ENCODE peak calls at places on chromosome 5, in four cellular contexts. S is tibial nerve, Q is IMR-90, V is sigmoid colon. C is an unnamed sample.

GRCh38 chr5:26872337-26872736 is 166.0 kb downstream of the CDH9 start:
- DNase-seq in V (no peak), S (no peak), Q (no peak), C (no peak)

GRCh38 chr5:80368666-80369270 is 39.1 kb upstream of the ZFYVE16 start:
- DNase-seq in V (no peak), Q (no peak), S (no peak), C (no peak)

GRCh38 chr5:129460951-129461815 is 1.1 kb downstream of the ADAMTS19 start:
- DNase-seq in Q (no peak), V (peak), S (no peak), C (no peak)

GRCh38 chr5:39274388-39275085 is 55.2 kb upstream of the FYB1 start:
- DNase-seq in S (no peak), V (no peak), Q (no peak), C (no peak)

GRCh38 chr5:160183075-160183474 is 46.2 kb upstream of the FABP6 start:
- DNase-seq in Q (peak), S (no peak), V (no peak), C (no peak)

GRCh38 chr5:155001523-155001922 is 12.0 kb upstream of the KIF4B start:
- DNase-seq in Q (no peak), S (no peak), V (no peak), C (no peak)

GRCh38 chr5:173592050-173592669 is 24.3 kb downstream of the BOD1 start:
- DNase-seq in V (no peak), Q (no peak), S (no peak), C (no peak)

GRCh38 chr5:35979694-35980093 is 11.5 kb downstream of the UGT3A1 start:
- DNase-seq in V (no peak), S (no peak), Q (no peak), C (no peak)

GRCh38 chr5:65102826-65103673 is 334.3 kb downstream of the CWC27 start:
- DNase-seq in Q (peak), V (peak), S (peak), C (no peak)

GRCh38 chr5:159697536-159697935 is 218.7 kb upstream of the ADRA1B start:
- DNase-seq in V (no peak), S (no peak), Q (no peak), C (no peak)

GRCh38 chr5:153755913-153756500 is 265.5 kb downstream of the GRIA1 start:
- DNase-seq in S (no peak), Q (no peak), V (no peak), C (no peak)

GRCh38 chr5:32072054-32072453 is 102.1 kb downstream of the GOLPH3 start:
- DNase-seq in S (no peak), Q (no peak), V (no peak), C (no peak)

GRCh38 chr5:75734913-75735789 is 17.9 kb upstream of the POC5 start:
- DNase-seq in V (no peak), S (no peak), Q (peak), C (peak)

GRCh38 chr5:136025900-136026299 is 2.9 kb upstream of the TGFBI start:
- DNase-seq in Q (peak), V (peak), S (no peak), C (no peak)
- H3K27ac ChIP-seq in Q (peak), V (peak), S (no peak), C (no peak)

GRCh38 chr5:317086-317811 is 4.3 kb upstream of the AHRR start:
- DNase-seq in S (no peak), V (no peak), Q (peak), C (peak)

GRCh38 chr5:313806-314376 is 7.6 kb upstream of the AHRR start:
- DNase-seq in Q (no peak), S (no peak), V (no peak), C (no peak)

GRCh38 chr5:316210-317085 is 5.1 kb upstream of the AHRR start:
- DNase-seq in Q (no peak), S (no peak), V (no peak), C (no peak)

GRCh38 chr5:314676-315487 is 6.6 kb upstream of the AHRR start:
- DNase-seq in S (no peak), Q (no peak), V (no peak), C (no peak)

DNA sequence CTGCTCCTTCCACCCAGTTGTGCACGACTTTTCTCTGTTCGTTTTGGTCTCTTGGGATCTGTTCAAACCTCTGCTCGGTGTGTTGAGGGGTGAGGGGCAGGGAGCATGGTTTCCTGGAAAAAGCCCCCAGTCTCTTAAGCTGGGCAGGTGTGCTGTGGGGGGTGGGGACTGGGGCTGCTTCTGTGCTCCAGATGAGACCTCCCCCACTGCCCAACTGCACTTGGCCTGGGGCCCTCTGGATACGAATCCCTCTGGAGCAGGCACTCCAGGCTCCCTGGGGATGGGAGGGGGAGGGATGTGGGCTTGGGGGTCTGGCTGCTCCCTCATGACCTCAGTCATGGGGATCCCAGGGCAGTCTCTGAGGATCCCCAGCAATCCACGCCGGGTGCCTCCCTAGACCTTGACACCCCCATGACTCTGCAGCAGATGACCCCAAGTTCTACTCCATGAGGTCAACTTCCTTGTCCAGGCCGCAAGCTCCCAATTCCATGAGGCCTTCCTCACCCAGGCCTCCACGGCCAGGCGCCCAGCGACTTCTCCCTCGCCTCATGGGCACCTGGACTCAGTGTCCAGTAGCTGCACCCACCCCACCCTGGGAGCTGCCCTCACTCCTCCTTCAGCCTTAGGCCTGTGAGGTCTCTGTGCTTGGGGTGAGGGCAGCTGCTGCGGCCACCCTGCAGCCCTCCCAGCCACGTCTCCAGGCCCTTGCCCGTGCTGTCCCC is 5.9 kb upstream of the AHRR start:
- DNase-seq in V (no peak), S (no peak), Q (no peak), C (no peak)
- H3K27ac ChIP-seq in V (no peak), S (no peak), Q (no peak), C (no peak)

GRCh38 chr5:178147406-178147805 is 6.3 kb downstream of the NHP2 start:
- DNase-seq in V (no peak), Q (no peak), S (no peak), C (no peak)

GRCh38 chr5:178152491-178153444 is 917 bp downstream of the NHP2 start:
- DNase-seq in Q (peak), V (no peak), S (no peak), C (no peak)

GRCh38 chr5:178149199-178149932 is 4.3 kb downstream of the NHP2 start:
- DNase-seq in S (no peak), V (no peak), Q (peak), C (no peak)

GRCh38 chr5:178153530-178154340 is at the start of gene NHP2:
- DNase-seq in S (peak), Q (peak), V (peak), C (peak)

GRCh38 chr5:178150977-178151734 is 2.5 kb downstream of the NHP2 start:
- DNase-seq in S (no peak), Q (no peak), V (no peak), C (no peak)
- H3K27ac ChIP-seq in S (no peak), Q (no peak), V (peak), C (no peak)

GRCh38 chr5:142358648-142359047 is 33.8 kb upstream of the SPRY4 start:
- DNase-seq in S (no peak), V (peak), Q (no peak), C (no peak)

GRCh38 chr5:142363619-142363963 is 38.8 kb upstream of the SPRY4 start:
- DNase-seq in S (no peak), Q (no peak), V (peak), C (no peak)

GRCh38 chr5:142358121-142358520 is 33.3 kb upstream of the SPRY4 start:
- DNase-seq in V (peak), Q (no peak), S (no peak), C (no peak)

GRCh38 chr5:142360051-142360498 is 35.3 kb upstream of the SPRY4 start:
- DNase-seq in V (no peak), Q (no peak), S (no peak), C (no peak)

DNA sequence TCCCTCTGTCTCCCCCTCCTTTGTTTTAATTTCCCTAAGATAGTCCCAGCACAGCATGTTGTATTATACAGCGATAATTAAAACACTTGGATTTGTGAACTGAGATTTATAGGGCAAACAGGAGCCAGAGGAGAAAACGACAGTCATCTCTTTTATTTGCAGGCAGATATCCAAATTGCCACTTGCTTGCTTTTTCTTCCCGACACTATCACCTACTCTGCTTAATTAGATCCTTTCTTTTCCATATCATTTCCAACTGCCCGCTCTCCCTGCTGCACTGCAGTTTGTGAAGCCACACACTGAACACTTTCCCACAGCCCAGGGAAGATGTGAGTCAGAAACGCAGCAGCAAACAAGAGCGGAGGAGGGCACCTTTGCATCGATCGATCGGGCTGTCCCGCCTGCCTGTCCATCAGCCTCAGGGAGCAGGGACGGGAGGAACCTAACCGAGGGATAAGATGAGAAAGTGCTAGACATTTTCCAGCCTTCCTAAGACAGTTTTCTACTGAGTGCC is 35.8 kb upstream of the SPRY4 start:
- DNase-seq in V (peak), S (no peak), Q (peak), C (peak)
- H3K27ac ChIP-seq in V (no peak), S (no peak), Q (peak), C (peak)

C was measured in brain microvascular endothelial cell.